ENCODE peak calls at places on chromosomes 11 and 22, in ten cellular contexts. C, E, L, O, T, J, P, M, I and A are unnamed samples.

GRCh38 chr11:78201096-78201495 is 12.4 kb downstream of the USP35 start:
- DNase-seq in C (peak), E (no peak), L (no peak), O (no peak), T (no peak), J (no peak), P (no peak), M (no peak), I (no peak), A (no peak)

GRCh38 chr11:72534859-72535547 is 100.7 kb upstream of the CLPB start:
- DNase-seq in C (no peak), E (no peak), L (no peak), O (no peak), T (no peak), J (no peak), P (no peak), M (no peak), I (no peak), A (no peak)

GRCh38 chr11:64086263-64086938 is 50.7 kb downstream of the FLRT1 start:
- DNase-seq in C (no peak), E (peak), L (peak), O (no peak), T (no peak), J (peak), P (no peak), M (no peak), I (no peak), A (no peak)

GRCh38 chr11:75202195-75202594 is 38.4 kb upstream of the TPBGL start:
- DNase-seq in C (no peak), E (no peak), L (no peak), O (no peak), T (no peak), J (no peak), P (no peak), M (no peak), I (no peak), A (no peak)

GRCh38 chr11:12694182-12694531 is 19.9 kb downstream of the TEAD1 start:
- DNase-seq in C (no peak), E (no peak), L (peak), O (no peak), T (no peak), J (peak), P (no peak), M (no peak), I (no peak), A (no peak)

GRCh38 chr22:38760477-38761201 is 4.8 kb upstream of the SUN2 start:
- DNase-seq in C (no peak), E (no peak), L (no peak), O (no peak), T (no peak), J (peak), P (no peak), M (no peak), I (no peak), A (no peak)

GRCh38 chr11:46696212-46696558 is 4.2 kb downstream of the ARHGAP1 start:
- DNase-seq in C (peak), E (no peak), L (no peak), O (no peak), T (no peak), J (peak), P (no peak), M (no peak), I (no peak), A (no peak)

GRCh38 chr11:10892250-10892649 is 34.4 kb upstream of the ZBED5 start:
- DNase-seq in C (no peak), E (no peak), L (no peak), O (no peak), T (no peak), J (no peak), P (no peak), M (no peak), I (no peak), A (no peak)

GRCh38 chr11:59782080-59782479 is 26.9 kb downstream of the STX3 start:
- DNase-seq in C (no peak), E (no peak), L (no peak), O (no peak), T (no peak), J (no peak), P (no peak), M (no peak), I (no peak), A (no peak)

GRCh38 chr22:41184679-41185078 is 20.4 kb upstream of the L3MBTL2 start:
- DNase-seq in C (no peak), E (no peak), L (no peak), O (no peak), T (no peak), J (no peak), P (no peak), M (no peak), I (no peak), A (no peak)

GRCh38 chr22:34395370-34395769 is 475.1 kb upstream of the LARGE1 start:
- DNase-seq in C (no peak), E (no peak), L (no peak), O (no peak), T (no peak), J (no peak), P (no peak), M (no peak), I (no peak), A (no peak)

GRCh38 chr11:2582436-2582931 is 117.3 kb downstream of the KCNQ1OT1 start:
- DNase-seq in C (peak), E (no peak), L (peak), O (no peak), T (peak), J (no peak), P (no peak), M (peak), I (no peak), A (peak)

GRCh38 chr22:17267661-17268330 is 48.6 kb upstream of the ADA2 start:
- DNase-seq in C (no peak), E (no peak), L (no peak), O (no peak), T (no peak), J (no peak), P (no peak), M (no peak), I (no peak), A (no peak)

GRCh38 chr11:10847960-10848860 is 9.6 kb downstream of the ZBED5 start:
- DNase-seq in C (no peak), E (no peak), L (no peak), O (no peak), T (no peak), J (no peak), P (no peak), M (no peak), I (no peak), A (no peak)

GRCh38 chr11:128764617-128765095 is 70.8 kb downstream of the FLI1 start:
- DNase-seq in C (no peak), E (no peak), L (peak), O (no peak), T (peak), J (peak), P (no peak), M (no peak), I (peak), A (no peak)

GRCh38 chr11:66313321-66314185 is 3.3 kb downstream of the CD248 start:
- DNase-seq in C (no peak), E (peak), L (no peak), O (no peak), T (peak), J (no peak), P (no peak), M (no peak), I (no peak), A (peak)